ENCODE peak calls at places on chromosomes 5 and 9, in nine cellular contexts. E is CD8-positive, alpha-beta memory T cell; I is small intestine; B is upper lobe of left lung; P is mesenchymal stem cell; U is hepatocyte; M is CD4-positive, CD25-positive, alpha-beta regulatory T cell; C is left lung; R is psoas muscle. F is an unnamed sample. For H3K27me3, the result is how much of the 10 kb centered on the place peaks cover.

GRCh38 chr5:135315394-135315793 is 83.6 kb downstream of the MACROH2A1 start:
- DNase-seq in M (no peak), P (no peak), R (no peak), B (no peak), C (no peak), E (no peak), U (no peak), I (no peak), F (peak)

GRCh38 chr5:109865636-109866035 is 175.9 kb downstream of the MAN2A1 start:
- DNase-seq in R (no peak), M (no peak), C (no peak), I (peak), E (no peak), B (no peak), P (peak), U (peak), F (no peak)

GRCh38 chr5:181107699-181108098 is 23.3 kb downstream of the OR2V1 start:
- DNase-seq in C (no peak), R (no peak), P (no peak), E (no peak), U (no peak), M (no peak), B (no peak), I (no peak), F (peak)

GRCh38 chr9:29730096-29730621 is 2156.9 kb upstream of the C9orf72 start:
- DNase-seq in I (peak), M (no peak), C (no peak), E (no peak), R (no peak), U (peak), B (no peak), P (no peak), F (no peak)

GRCh38 chr5:132753135-132753987 is 6.1 kb downstream of the CCNI2 start:
- DNase-seq in E (no peak), C (no peak), R (no peak), M (no peak), I (no peak), B (no peak), U (no peak), P (no peak), F (no peak)

GRCh38 chr5:78819166-78819565 is 165.9 kb downstream of the ARSB start:
- DNase-seq in E (no peak), M (no peak), R (no peak), P (no peak), U (no peak), C (no peak), I (no peak), B (no peak), F (no peak)

GRCh38 chr9:5438301-5439162 is 807 bp upstream of the PLGRKT start:
- DNase-seq in B (peak), E (peak), M (peak), P (peak), I (peak), C (no peak), R (no peak), U (peak), F (no peak)

GRCh38 chr5:132086277-132086794 is 12.7 kb downstream of the CSF2 start:
- DNase-seq in I (no peak), E (no peak), P (peak), R (peak), M (no peak), U (peak), B (no peak), C (peak), F (peak)

GRCh38 chr5:72498284-72498683 is 8.9 kb downstream of the ZNF366 start:
- DNase-seq in M (no peak), P (peak), I (no peak), C (no peak), R (no peak), B (no peak), E (no peak), U (no peak), F (no peak)

GRCh38 chr5:116452774-116453368 is 121.8 kb downstream of the SEMA6A start:
- DNase-seq in B (no peak), U (no peak), M (no peak), I (no peak), C (no peak), E (no peak), R (no peak), P (peak), F (no peak)

GRCh38 chr9:4674783-4675182 is 4.6 kb upstream of the CDC37L1 start:
- DNase-seq in U (peak), R (no peak), E (no peak), I (no peak), C (no peak), P (peak), B (no peak), M (no peak), F (no peak)

GRCh38 chr5:166341708-166342329 is 1949.6 kb upstream of the WWC1 start:
- DNase-seq in M (no peak), I (peak), P (no peak), B (no peak), E (no peak), U (no peak), C (no peak), R (no peak), F (no peak)

GRCh38 chr5:131986161-131986912 is 25.1 kb downstream of the ACSL6 start:
- DNase-seq in P (no peak), B (no peak), U (no peak), C (no peak), R (no peak), I (no peak), E (no peak), M (no peak), F (no peak)

GRCh38 chr5:134568761-134569725 is 43.6 kb downstream of the JADE2 start:
- DNase-seq in P (no peak), E (no peak), C (peak), U (no peak), R (peak), I (peak), B (peak), M (no peak), F (no peak)

GRCh38 chr5:160369990-160370712 is at the start of gene C1QTNF2:
- DNase-seq in P (peak), R (peak), U (peak), C (peak), B (peak), E (no peak), I (peak), M (no peak), F (no peak)

GRCh38 chr5:142922223-142922952 is 152.2 kb downstream of the ARHGAP26 start:
- DNase-seq in C (no peak), I (peak), E (no peak), P (peak), M (no peak), U (peak), B (no peak), R (no peak), F (no peak)

GRCh38 chr5:112772095-112772494 is 34.4 kb downstream of the APC start:
- DNase-seq in I (peak), B (no peak), P (no peak), E (no peak), R (no peak), U (no peak), C (no peak), M (no peak), F (no peak)

GRCh38 chr9:134671341-134672113 is 29.9 kb downstream of the COL5A1 start:
- DNase-seq in C (peak), B (no peak), R (peak), I (no peak), E (no peak), P (no peak), U (no peak), M (no peak), F (peak)

GRCh38 chr5:181246276-181247050 is 2.8 kb upstream of the RACK1 start:
- DNase-seq in P (peak), B (peak), M (peak), C (peak), E (peak), I (peak), R (peak), U (peak), F (peak)

GRCh38 chr5:143442398-143442797 is 38.9 kb upstream of the NR3C1 start:
- DNase-seq in M (no peak), P (no peak), I (no peak), E (no peak), B (no peak), U (no peak), R (no peak), C (no peak), F (no peak)

GRCh38 chr9:21477466-21477865 is 4.6 kb downstream of the IFNE start:
- DNase-seq in E (no peak), M (no peak), P (no peak), C (no peak), R (no peak), U (no peak), B (no peak), I (no peak), F (no peak)

GRCh38 chr5:177427211-177427822 is 841 bp downstream of the GRK6 start:
- DNase-seq in U (no peak), R (no peak), E (no peak), C (no peak), B (no peak), P (peak), M (no peak), I (no peak), F (no peak)

GRCh38 chr9:93576296-93577044 is at the start of gene PHF2:
- DNase-seq in B (peak), E (no peak), M (peak), P (peak), C (no peak), U (peak), R (peak), I (no peak), F (no peak)

GRCh38 chr5:170681013-170681433 is 102.5 kb upstream of the GABRP start:
- DNase-seq in I (peak), U (peak), P (peak), B (peak), C (no peak), M (no peak), R (no peak), E (no peak), F (no peak)

GRCh38 chr5:74685979-74686631 is 1.1 kb downstream of the HEXB start:
- DNase-seq in P (peak), M (no peak), R (no peak), E (no peak), B (no peak), I (peak), C (peak), U (no peak), F (no peak)

GRCh38 chr5:33305530-33305929 is 135.2 kb upstream of the TARS1 start:
- DNase-seq in M (no peak), C (no peak), I (peak), R (no peak), E (no peak), B (no peak), U (no peak), P (no peak), F (no peak)

GRCh38 chr5:116154252-116154651 is 69.4 kb downstream of the COMMD10 start:
- DNase-seq in U (no peak), P (no peak), I (no peak), R (no peak), E (no peak), C (no peak), M (no peak), B (no peak), F (no peak)

GRCh38 chr9:118786877-118787276 is 582.4 kb downstream of the BRINP1 start:
- DNase-seq in M (no peak), C (no peak), I (no peak), B (no peak), P (no peak), R (no peak), E (no peak), U (no peak), F (no peak)
- H3K27me3 ChIP-seq in M (under half), C (under half), I (under half), B (under half), P (under half), R (under half), E (under half), U (under half), F (under half)

DNA sequence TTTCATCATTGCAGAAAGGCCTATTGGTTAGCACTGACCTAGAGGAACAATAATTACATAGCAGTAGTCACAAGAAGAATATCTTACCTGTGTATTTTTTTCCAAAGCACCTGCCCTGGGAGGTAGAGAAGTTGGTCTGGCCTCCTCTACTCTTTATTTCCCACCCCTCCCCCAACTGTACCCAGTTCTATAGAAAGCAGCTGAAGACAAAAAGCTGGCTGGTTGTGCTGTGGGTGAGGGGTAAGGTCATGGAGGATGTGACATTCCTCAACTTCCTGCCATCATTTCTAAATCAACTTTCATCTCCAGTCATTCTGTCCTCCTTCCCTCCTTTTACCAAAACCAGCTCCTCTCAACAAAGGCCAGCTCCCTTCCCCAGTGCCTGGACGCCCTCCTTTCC is 7.0 kb upstream of the STRBP start:
- DNase-seq in E (no peak), B (no peak), I (no peak), M (no peak), R (no peak), U (no peak), C (no peak), P (no peak), F (no peak)
- H3K27ac ChIP-seq in E (no peak), B (no peak), I (no peak), M (no peak), R (no peak), U (no peak), C (no peak), P (no peak), F (no peak)

GRCh38 chr9:124009835-124010226 is 1.7 kb upstream of the LHX2 start:
- DNase-seq in M (no peak), C (no peak), B (no peak), I (no peak), R (no peak), U (no peak), E (no peak), P (no peak), F (no peak)

GRCh38 chr9:124008855-124009834 is 2.4 kb upstream of the LHX2 start:
- DNase-seq in P (no peak), U (no peak), M (no peak), I (no peak), C (no peak), B (peak), R (no peak), E (no peak), F (no peak)

GRCh38 chr9:124007468-124008306 is 3.9 kb upstream of the LHX2 start:
- DNase-seq in M (no peak), U (no peak), R (no peak), I (no peak), E (no peak), C (no peak), B (no peak), P (no peak), F (no peak)

GRCh38 chr9:124007157-124007460 is 4.5 kb upstream of the LHX2 start:
- DNase-seq in U (no peak), E (no peak), M (no peak), C (no peak), P (no peak), B (no peak), I (no peak), R (no peak), F (no peak)

GRCh38 chr9:124008307-124008854 is 3.2 kb upstream of the LHX2 start:
- DNase-seq in I (no peak), P (no peak), U (no peak), R (no peak), B (peak), M (no peak), E (no peak), C (no peak), F (no peak)
- H3K27me3 ChIP-seq in I (half or more), P (half or more), U (half or more), R (half or more), B (under half), M (under half), E (half or more), C (half or more), F (half or more)

GRCh38 chr9:129384887-129385614 is 207.0 kb upstream of the IER5L start:
- DNase-seq in C (no peak), M (no peak), U (no peak), P (no peak), I (no peak), B (no peak), E (no peak), R (no peak), F (no peak)
- H3K27ac ChIP-seq in C (no peak), M (no peak), U (no peak), P (no peak), I (no peak), B (no peak), E (no peak), R (no peak), F (no peak)

GRCh38 chr5:169300468-169301385 is at the start of gene SLIT3:
- DNase-seq in B (peak), P (peak), R (peak), C (peak), M (no peak), I (no peak), U (peak), E (no peak), F (peak)

GRCh38 chr5:169299651-169300467 is 1.1 kb downstream of the SLIT3 start:
- DNase-seq in M (no peak), P (no peak), R (no peak), C (no peak), U (peak), E (no peak), I (no peak), B (no peak), F (no peak)

GRCh38 chr5:169302491-169303118 is 1.7 kb upstream of the SLIT3 start:
- DNase-seq in P (peak), E (peak), I (peak), M (peak), C (no peak), U (peak), B (no peak), R (peak), F (no peak)

GRCh38 chr5:169302046-169302445 is 1.1 kb upstream of the SLIT3 start:
- DNase-seq in B (no peak), C (no peak), R (no peak), I (no peak), P (no peak), E (no peak), U (no peak), M (no peak), F (no peak)

DNA sequence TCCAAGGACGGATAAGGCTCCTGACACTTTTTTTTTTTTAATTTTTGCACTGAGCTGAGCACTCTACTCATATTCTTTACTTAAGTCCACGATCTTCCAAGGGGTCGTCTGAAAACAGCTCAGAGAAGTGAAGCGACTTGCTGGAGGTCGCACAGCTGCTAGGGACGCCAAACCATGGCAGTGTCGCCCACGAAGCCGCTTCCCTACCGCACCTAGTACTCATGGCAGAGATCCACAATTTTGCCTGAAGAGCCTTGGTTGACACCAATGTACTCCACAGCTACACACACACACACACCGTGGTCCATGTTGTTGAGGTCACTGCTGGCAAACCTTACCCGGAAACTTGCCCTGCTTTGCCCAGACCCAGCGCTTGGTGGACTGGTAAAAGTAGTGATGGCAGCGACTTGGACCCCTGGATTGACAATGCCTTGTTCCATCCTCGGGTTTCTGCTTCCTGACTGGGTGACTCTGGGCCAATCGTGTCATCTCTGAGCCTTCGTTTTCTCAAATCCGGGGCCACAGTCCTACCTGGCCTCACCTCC is 519 bp upstream of the SLIT3 start:
- DNase-seq in E (no peak), C (no peak), R (no peak), U (no peak), I (no peak), B (peak), P (no peak), M (no peak), F (no peak)
- H3K27me3 ChIP-seq in E (under half), C (half or more), R (under half), U (under half), I (under half), B (under half), P (half or more), M (under half), F (under half)

GRCh38 chr5:54454602-54455001 is 897 bp upstream of the HSPB3 start:
- DNase-seq in B (no peak), P (peak), C (no peak), I (no peak), M (no peak), E (no peak), R (no peak), U (no peak), F (no peak)
- H3K27ac ChIP-seq in B (no peak), P (no peak), C (no peak), I (no peak), M (no peak), E (no peak), R (peak), U (no peak), F (no peak)

GRCh38 chr9:129801504-129801903 is 1.5 kb upstream of the TOR1B start:
- DNase-seq in M (no peak), U (peak), E (no peak), I (no peak), C (no peak), P (no peak), B (peak), R (no peak), F (no peak)

GRCh38 chr9:129806126-129806525 is 3.1 kb downstream of the TOR1B start:
- DNase-seq in E (no peak), U (no peak), B (no peak), M (no peak), C (no peak), I (peak), R (no peak), P (peak), F (no peak)

GRCh38 chr9:129798973-129799372 is 4.0 kb upstream of the TOR1B start:
- DNase-seq in E (no peak), R (no peak), C (no peak), P (no peak), U (no peak), B (no peak), M (no peak), I (no peak), F (no peak)

GRCh38 chr9:129803679-129804065 is 688 bp downstream of the TOR1B start:
- DNase-seq in R (no peak), C (no peak), B (no peak), M (no peak), I (peak), E (no peak), U (no peak), P (peak), F (no peak)

DNA sequence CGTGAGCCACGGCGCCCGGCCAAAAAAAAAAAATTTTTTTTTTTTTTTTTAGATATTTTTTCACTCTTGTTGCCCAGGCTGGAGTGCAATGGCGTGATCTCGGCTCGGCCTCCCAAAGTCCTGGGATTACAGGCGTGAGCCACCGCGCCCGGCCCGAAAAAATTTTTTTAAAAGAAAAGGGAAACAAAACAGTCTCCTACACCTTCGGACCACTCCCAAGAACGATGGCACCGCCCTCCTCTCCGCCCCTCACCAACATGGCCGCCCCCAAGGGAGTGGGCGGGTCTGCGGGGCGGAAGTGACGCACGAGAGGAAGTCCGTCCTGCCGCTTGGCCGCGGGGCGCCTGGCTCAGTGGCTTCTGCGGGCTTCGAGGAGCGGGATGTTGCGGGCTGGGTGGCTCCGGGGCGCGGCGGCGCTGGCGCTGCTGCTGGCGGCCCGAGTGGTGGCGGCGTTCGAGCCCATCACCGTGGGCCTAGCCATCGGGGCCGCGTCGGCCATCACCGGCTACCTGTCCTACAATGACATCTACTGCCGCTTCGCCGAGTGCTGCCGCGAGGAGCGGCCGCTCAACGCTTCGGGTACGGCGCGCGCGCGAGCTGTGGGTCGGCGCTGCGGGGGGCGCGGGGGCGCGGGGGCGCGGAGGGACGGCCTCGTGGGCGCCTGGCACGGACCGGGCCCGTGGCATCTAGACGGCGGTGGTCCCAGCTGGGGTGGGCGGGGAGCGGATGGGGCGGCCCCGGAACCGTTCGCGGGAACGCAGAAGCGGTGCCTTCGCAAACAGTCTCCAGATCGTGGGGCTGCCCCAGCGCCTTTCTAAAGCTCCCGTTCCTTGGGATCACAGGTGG is at the start of gene TOR1B:
- DNase-seq in P (peak), E (peak), M (peak), C (peak), I (peak), B (peak), U (peak), R (peak), F (peak)
- H3K27me3 ChIP-seq in P (under half), E (under half), M (under half), C (under half), I (under half), B (under half), U (under half), R (under half), F (under half)